ENCODE peak calls at places on chromosome X, in seven cellular contexts. V is stimulated activated CD4-positive, alpha-beta T cell treated with anti-CD3 and anti-CD28 coated beads, TNF-alpha, amount 100 ng/mL, for 24 hours; E is mucosa of gallbladder; Q is stimulated activated effector memory CD8-positive, alpha-beta T cell treated with anti-CD3 and anti-CD28 coated beads, Interleukin-12 subunit alpha, Interleukin-12 subunit beta, amount 100 ng/mL, for 72 hours; M is hepatocyte; U is GM13976; I is memory B cell. K is an unnamed sample.

GRCh38 chrX:22742174-22742573 is 257.6 kb upstream of the DDX53 start:
- DNase-seq in U (no peak), E (no peak), I (no peak), V (no peak), Q (no peak), M (no peak), K (no peak)

GRCh38 chrX:45762699-45763647 is 562.3 kb upstream of the DIPK2B start:
- DNase-seq in M (no peak), U (no peak), Q (no peak), I (no peak), E (no peak), V (no peak), K (no peak)

GRCh38 chrX:68420559-68420958 is 12.7 kb downstream of the OPHN1 start:
- DNase-seq in V (no peak), U (no peak), I (no peak), M (no peak), E (no peak), Q (no peak), K (peak; percentile 44)

GRCh38 chrX:103124284-103124683 is 31.3 kb upstream of the NXF3 start:
- DNase-seq in M (no peak), V (no peak), U (no peak), Q (no peak), I (no peak), E (no peak), K (no peak)

GRCh38 chrX:19670854-19671620 is 155.7 kb upstream of the MAP3K15 start:
- DNase-seq in Q (no peak), U (no peak), M (peak; percentile 50), I (no peak), E (no peak), V (no peak), K (no peak)

GRCh38 chrX:64204252-64204651 is 1.3 kb downstream of the AMER1 start:
- DNase-seq in E (peak; percentile 16), I (no peak), U (no peak), M (peak; percentile 31), Q (no peak), V (no peak), K (no peak)

GRCh38 chrX:80765226-80765625 is 44.5 kb downstream of the BRWD3 start:
- DNase-seq in I (no peak), Q (no peak), M (no peak), E (no peak), V (no peak), U (no peak), K (peak; percentile 2)

GRCh38 chrX:1529756-1530155 is 7.2 kb downstream of the P2RY8 start:
- DNase-seq in Q (no peak), U (no peak), I (no peak), V (no peak), M (no peak), E (no peak), K (no peak)

GRCh38 chrX:81120270-81120935 is 81.3 kb downstream of the HMGN5 start:
- DNase-seq in U (no peak), Q (no peak), I (no peak), V (no peak), M (no peak), E (no peak), K (no peak)

GRCh38 chrX:14496674-14497073 is 32.7 kb upstream of the GLRA2 start:
- DNase-seq in M (no peak), E (no peak), U (no peak), V (no peak), Q (no peak), I (no peak), K (no peak)

GRCh38 chrX:13755254-13755653 is 20.7 kb downstream of the OFD1 start:
- DNase-seq in E (no peak), U (no peak), M (no peak), I (no peak), Q (no peak), V (no peak), K (no peak)

GRCh38 chrX:154712781-154713391 is 38.0 kb downstream of the GAB3 start:
- DNase-seq in V (no peak), U (peak; percentile 58), Q (no peak), I (no peak), E (no peak), M (no peak), K (no peak)

GRCh38 chrX:17737707-17738001 is 361 bp downstream of the SCML1 start:
- DNase-seq in I (no peak), U (peak; percentile 18), M (no peak), Q (no peak), V (no peak), E (no peak), K (no peak)

GRCh38 chrX:134604701-134605271 is 53.5 kb downstream of the PLAC1 start:
- DNase-seq in E (no peak), U (no peak), Q (no peak), M (peak; percentile 27), I (no peak), V (no peak), K (no peak)

GRCh38 chrX:133812382-133812781 is 173.0 kb downstream of the GPC3 start:
- DNase-seq in I (no peak), E (no peak), U (no peak), Q (no peak), V (no peak), M (no peak), K (no peak)

K was measured in trophoblast cell.